ENCODE peak calls at places on chromosome 16, in eight cellular contexts. H, P, S, U, R, B, Z and V are unnamed samples.

GRCh38 chr16:14476183-14476582 is 153.9 kb downstream of the PARN start:
- DNase-seq in Z (no peak), B (no peak), S (no peak), P (no peak), U (no peak), R (no peak), H (no peak), V (no peak)

GRCh38 chr16:49890876-49891275 is 35.0 kb upstream of the ZNF423 start:
- DNase-seq in B (no peak), H (no peak), R (no peak), S (peak; percentile 60), U (peak; percentile 25), P (no peak), Z (no peak), V (no peak)

GRCh38 chr16:68365167-68365817 is 54.5 kb downstream of the PRMT7 start:
- DNase-seq in H (no peak), B (peak; percentile 16), Z (no peak), R (no peak), S (no peak), P (no peak), U (no peak), V (no peak)

GRCh38 chr16:22937169-22937568 is 123.2 kb downstream of the HS3ST2 start:
- DNase-seq in P (no peak), H (no peak), Z (no peak), B (no peak), R (no peak), U (no peak), S (no peak), V (no peak)

GRCh38 chr16:12574721-12575120 is 229.0 kb downstream of the CPPED1 start:
- DNase-seq in S (no peak), Z (no peak), P (no peak), H (no peak), U (no peak), R (no peak), B (no peak), V (no peak)

GRCh38 chr16:48091077-48091476 is 64.7 kb downstream of the ABCC12 start:
- DNase-seq in H (no peak), P (no peak), S (no peak), B (no peak), Z (no peak), R (no peak), U (no peak), V (no peak)

GRCh38 chr16:77816293-77816692 is 27.9 kb downstream of the VAT1L start:
- DNase-seq in Z (no peak), U (no peak), H (no peak), B (no peak), R (no peak), P (no peak), S (no peak), V (peak; percentile 25)

GRCh38 chr16:8505327-8505991 is 84.9 kb downstream of the TMEM114 start:
- DNase-seq in Z (no peak), P (no peak), B (no peak), U (no peak), S (no peak), H (no peak), R (no peak), V (no peak)

GRCh38 chr16:12329246-12329995 is 352.9 kb downstream of the SNX29 start:
- DNase-seq in S (no peak), H (no peak), Z (no peak), B (no peak), P (no peak), R (no peak), U (no peak), V (no peak)

GRCh38 chr16:66250686-66251405 is 115.6 kb upstream of the CDH5 start:
- DNase-seq in Z (no peak), P (no peak), H (no peak), U (no peak), R (no peak), B (peak; percentile 76), S (no peak), V (no peak)

GRCh38 chr16:66751135-66751991 is at the start of gene DYNC1LI2:
- DNase-seq in S (peak; percentile 82), H (peak; percentile 58), U (peak; percentile 86), R (peak; percentile 77), B (peak; percentile 75), Z (peak; percentile 66), P (peak; percentile 80), V (peak; percentile 85)

GRCh38 chr16:30113711-30114333 is 485 bp upstream of the GDPD3 start:
- DNase-seq in P (no peak), Z (no peak), U (no peak), R (no peak), B (peak; percentile 41), S (no peak), H (no peak), V (no peak)